ENCODE peak calls at places on chromosome 5, in four cellular contexts. S, T, C and G are unnamed samples.

GRCh38 chr5:148979104-148979723 is 83.6 kb downstream of the SH3TC2 start:
- DNase-seq in S (peak), T (peak), C (no peak), G (peak)

GRCh38 chr5:96807099-96807654 is 568 bp downstream of the ERAP1 start:
- DNase-seq in S (peak), T (peak), C (peak), G (peak)

GRCh38 chr5:53642006-53642405 is 81.6 kb downstream of the NDUFS4 start:
- DNase-seq in S (no peak), T (no peak), C (no peak), G (no peak)

GRCh38 chr5:124527220-124527991 is 219.0 kb downstream of the ZNF608 start:
- DNase-seq in S (no peak), T (peak), C (no peak), G (no peak)

GRCh38 chr5:75677607-75678006 is 39.6 kb downstream of the POC5 start:
- DNase-seq in S (no peak), T (no peak), C (no peak), G (no peak)

GRCh38 chr5:169545762-169546161 is 37.8 kb upstream of the SPDL1 start:
- DNase-seq in S (no peak), T (no peak), C (no peak), G (no peak)

GRCh38 chr5:179418972-179419371 is 73.7 kb upstream of the ADAMTS2 start:
- DNase-seq in S (no peak), T (no peak), C (no peak), G (peak)

GRCh38 chr5:123412206-123412605 is 11.0 kb downstream of the CEP120 start:
- DNase-seq in S (no peak), T (no peak), C (no peak), G (no peak)

GRCh38 chr5:71601222-71602026 is 14.3 kb downstream of the MCCC2 start:
- DNase-seq in S (peak), T (peak), C (peak), G (no peak)

GRCh38 chr5:137146402-137146889 is 352.7 kb downstream of the SPOCK1 start:
- DNase-seq in S (no peak), T (no peak), C (no peak), G (peak)

GRCh38 chr5:6829150-6829784 is 116.0 kb downstream of the TENT4A start:
- DNase-seq in S (no peak), T (no peak), C (no peak), G (no peak)

GRCh38 chr5:145991044-145991575 is 54.7 kb downstream of the SH3RF2 start:
- DNase-seq in S (no peak), T (no peak), C (no peak), G (no peak)

GRCh38 chr5:91598216-91598615 is 215.1 kb upstream of the ARRDC3 start:
- DNase-seq in S (no peak), T (no peak), C (no peak), G (no peak)

GRCh38 chr5:138338411-138339085 is 482 bp downstream of the FAM53C start:
- DNase-seq in S (no peak), T (no peak), C (peak), G (no peak)

GRCh38 chr5:55936100-55936693 is 58.6 kb downstream of the IL6ST start:
- DNase-seq in S (peak), T (peak), C (peak), G (peak)

GRCh38 chr5:62558941-62559340 is 19.7 kb upstream of the LRRC70 start:
- DNase-seq in S (no peak), T (no peak), C (no peak), G (no peak)

GRCh38 chr5:154771383-154771901 is 16.3 kb downstream of the LARP1 start:
- DNase-seq in S (no peak), T (no peak), C (no peak), G (no peak)

GRCh38 chr5:135437796-135438560 is 9.2 kb downstream of the DCANP1 start:
- DNase-seq in S (peak), T (peak), C (no peak), G (no peak)

DNA sequence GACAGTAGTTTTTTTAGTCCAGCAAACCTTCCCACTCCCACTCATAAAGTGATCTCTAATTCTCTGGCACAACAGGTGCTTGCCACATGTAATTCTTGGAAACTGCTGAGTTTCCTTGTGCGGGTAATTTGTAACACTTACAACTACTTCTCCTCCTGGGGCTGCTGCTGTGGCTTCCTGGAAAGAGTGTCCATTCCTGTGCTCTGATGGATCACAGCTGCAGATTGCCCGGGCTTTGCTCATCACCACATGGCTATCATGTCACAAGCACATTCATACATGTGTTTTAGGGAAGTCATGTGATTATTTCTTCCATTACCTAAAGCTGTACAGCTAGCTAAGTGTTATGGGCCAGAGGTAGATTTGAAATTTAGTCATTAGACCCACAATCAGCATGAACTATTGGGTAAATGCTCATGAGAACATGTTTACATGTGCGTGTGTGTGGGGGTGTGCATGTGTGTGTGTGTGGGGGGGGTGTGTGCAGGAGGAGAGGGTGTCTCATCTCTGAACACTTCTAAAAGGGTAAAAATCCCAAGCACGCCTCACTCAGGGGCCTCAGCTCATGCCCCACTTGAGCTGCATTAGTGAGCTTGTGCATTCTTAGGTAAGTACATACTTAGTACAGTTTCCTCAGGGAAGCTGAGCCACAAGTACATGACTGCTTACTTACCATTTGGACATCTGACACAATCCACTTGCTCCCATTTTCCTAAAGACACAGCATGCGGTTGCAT is 118.1 kb upstream of the CCDC112 start:
- DNase-seq in S (no peak), T (peak), C (no peak), G (no peak)
- TF ChIP-seq EP300 in S (no peak), T (peak), C (no peak), G (no peak)

GRCh38 chr5:16879191-16879590 is 56.9 kb downstream of the MYO10 start:
- DNase-seq in S (no peak), T (no peak), C (no peak), G (no peak)

GRCh38 chr5:16881253-16881652 is 54.8 kb downstream of the MYO10 start:
- DNase-seq in S (no peak), T (no peak), C (no peak), G (no peak)

GRCh38 chr5:16877267-16877935 is 58.7 kb downstream of the MYO10 start:
- DNase-seq in S (no peak), T (no peak), C (no peak), G (no peak)

GRCh38 chr5:16880547-16880946 is 55.5 kb downstream of the MYO10 start:
- DNase-seq in S (no peak), T (no peak), C (no peak), G (no peak)

DNA sequence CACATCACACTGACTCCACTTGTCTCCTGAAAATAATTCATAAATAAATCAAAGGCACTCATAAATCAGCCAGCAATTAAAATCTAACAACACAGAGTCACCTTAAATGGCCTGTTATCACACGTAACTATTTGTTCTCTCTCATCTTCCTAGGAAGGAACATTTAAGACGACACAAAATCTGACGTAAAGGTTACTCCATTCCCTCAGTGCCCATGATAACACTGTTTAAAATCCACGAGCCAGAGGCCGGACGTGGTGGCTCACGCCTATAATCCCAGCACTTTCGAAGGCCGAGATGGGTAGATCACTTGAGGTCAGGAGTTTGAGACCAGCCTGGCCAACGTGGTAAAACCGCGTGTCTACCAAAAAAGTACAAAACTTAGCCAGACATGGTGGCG is 56.4 kb downstream of the MYO10 start:
- DNase-seq in S (no peak), T (no peak), C (no peak), G (no peak)
- H3K27ac ChIP-seq in S (peak), T (peak), C (no peak), G (no peak)

DNA sequence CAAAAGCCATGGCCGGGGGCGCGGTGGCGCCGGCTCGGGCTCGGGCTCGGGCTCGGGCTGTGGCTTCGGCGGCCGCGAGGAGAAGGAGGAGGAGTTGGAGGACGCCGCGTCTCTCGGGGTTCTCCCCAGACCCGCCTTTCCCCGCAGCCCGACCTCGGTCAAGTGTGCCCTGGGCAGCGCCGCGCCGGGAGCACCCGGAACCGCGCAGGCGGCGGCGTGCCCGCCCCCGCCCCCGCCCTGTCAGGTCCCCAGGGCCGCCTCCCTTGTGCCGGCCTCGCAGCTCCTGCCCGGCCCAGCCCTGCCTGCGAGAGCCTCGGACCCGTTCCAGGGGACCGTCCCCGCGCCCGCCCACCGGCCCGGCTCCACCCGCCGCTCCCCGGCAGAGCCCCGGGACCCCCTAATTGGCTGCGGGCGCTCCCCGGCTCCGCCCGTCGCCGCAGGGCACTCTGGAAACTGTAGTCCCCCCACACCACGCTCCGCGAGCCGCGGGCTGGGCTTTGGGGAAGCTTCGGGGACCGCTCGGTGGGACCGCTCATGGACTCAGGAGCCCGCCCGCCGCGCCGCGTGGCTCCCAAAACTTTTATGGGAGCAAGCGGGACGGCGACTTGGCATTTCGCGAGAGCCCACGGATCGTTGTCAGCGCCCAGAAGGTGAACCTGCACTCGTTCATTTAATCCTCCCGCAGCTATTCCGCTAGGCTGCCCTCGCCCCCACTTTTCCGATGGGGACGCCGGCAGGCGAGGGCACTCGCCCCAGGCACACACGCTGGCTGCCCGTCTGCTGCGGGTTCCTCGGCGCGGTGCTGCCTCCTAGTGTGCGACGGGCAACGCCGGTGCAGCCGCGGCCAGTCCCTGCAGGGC is at the start of gene STK10:
- DNase-seq in S (peak), T (peak), C (peak), G (peak)
- TF ChIP-seq POLR2AphosphoS5 in S (peak), T (peak), C (no peak), G (peak)

GRCh38 chr5:139501376-139501775 is 18.8 kb upstream of the STING1 start:
- DNase-seq in S (no peak), T (no peak), C (no peak), G (no peak)
- TF ChIP-seq EP300 in S (no peak), T (no peak), C (no peak), G (no peak)

GRCh38 chr5:151164687-151165392 is 7.3 kb upstream of the ANXA6 start:
- DNase-seq in S (peak), T (peak), C (peak), G (peak)
- H3K27ac ChIP-seq in S (no peak), T (no peak), C (no peak), G (no peak)

DNA sequence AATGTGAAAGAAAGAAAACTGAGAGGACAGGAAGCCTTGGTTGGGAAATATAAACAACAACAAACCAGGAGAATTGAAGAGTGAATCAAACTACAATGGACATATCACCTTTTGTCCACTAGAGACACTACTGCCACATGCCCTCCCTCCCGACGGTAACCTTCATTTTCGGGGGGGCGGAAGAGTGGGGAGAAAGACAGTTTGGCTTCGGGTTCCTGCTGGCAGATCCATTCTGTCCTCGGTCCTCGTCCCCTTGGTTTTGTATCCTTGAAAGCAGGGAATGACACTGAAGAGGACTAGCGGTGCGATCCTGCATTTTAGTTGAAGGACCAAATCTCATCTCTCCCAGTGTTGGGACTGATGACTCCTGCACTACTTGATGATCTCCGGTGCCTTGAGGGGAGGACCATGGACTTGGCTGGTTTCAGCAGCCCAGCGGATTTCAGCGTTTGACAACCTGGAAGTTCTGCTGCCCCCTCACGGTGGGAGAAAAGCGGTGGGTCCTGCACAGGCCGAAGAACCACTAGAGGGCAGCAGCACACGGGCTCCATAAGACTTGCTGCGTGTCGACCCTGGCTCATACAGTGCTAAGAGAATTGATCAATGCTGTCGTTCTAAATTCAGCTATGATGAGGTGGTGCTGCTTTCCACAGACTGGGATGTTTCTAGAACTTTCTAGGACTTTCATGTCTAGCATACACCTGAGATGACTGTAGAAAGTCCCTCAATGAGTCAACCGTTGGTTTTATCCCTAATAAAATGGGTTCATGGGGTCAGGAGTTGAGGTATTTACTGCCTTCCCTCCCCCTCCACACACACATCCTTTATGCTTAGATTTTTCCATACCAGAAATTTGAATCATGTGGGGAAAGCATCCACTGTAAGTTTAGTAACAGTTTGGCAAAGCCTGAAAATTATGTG is 15.1 kb upstream of the ZNF131 start:
- DNase-seq in S (peak), T (peak), C (peak), G (peak)
- TF ChIP-seq POLR2AphosphoS5 in S (no peak), T (peak), C (no peak), G (no peak)

DNA sequence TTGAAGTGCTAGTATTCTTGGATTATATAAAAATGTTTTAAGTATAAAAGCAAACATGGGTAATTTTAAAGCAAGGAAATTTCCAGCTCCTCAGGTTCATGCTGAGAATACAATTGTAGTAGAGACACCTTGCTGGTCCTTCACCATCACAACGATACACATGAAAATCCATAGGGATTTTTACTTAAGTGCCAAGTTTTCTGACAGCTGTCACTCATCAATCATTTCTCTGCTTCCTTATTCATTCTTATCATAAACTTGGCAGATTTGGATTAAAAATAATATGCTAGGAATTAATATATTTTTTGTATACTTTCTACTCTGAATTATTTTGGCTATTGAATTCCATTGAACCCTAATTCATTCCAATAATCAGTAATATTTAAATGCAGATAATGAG is 167.9 kb upstream of the PTGER4 start:
- DNase-seq in S (no peak), T (no peak), C (no peak), G (no peak)
- TF ChIP-seq EP300 in S (no peak), T (no peak), C (no peak), G (no peak)

GRCh38 chr5:153542536-153542935 is 52.1 kb downstream of the GRIA1 start:
- DNase-seq in S (no peak), T (no peak), C (no peak), G (no peak)
- H3K27ac ChIP-seq in S (no peak), T (no peak), C (no peak), G (no peak)

GRCh38 chr5:132436936-132437335 is 53.6 kb downstream of the IRF1 start:
- DNase-seq in S (no peak), T (no peak), C (no peak), G (no peak)

GRCh38 chr5:132438931-132439330 is 51.6 kb downstream of the IRF1 start:
- DNase-seq in S (no peak), T (no peak), C (no peak), G (no peak)

GRCh38 chr5:132435891-132436290 is 54.7 kb downstream of the IRF1 start:
- DNase-seq in S (no peak), T (peak), C (no peak), G (no peak)

GRCh38 chr5:132437604-132438275 is 52.8 kb downstream of the IRF1 start:
- DNase-seq in S (peak), T (peak), C (peak), G (no peak)

DNA sequence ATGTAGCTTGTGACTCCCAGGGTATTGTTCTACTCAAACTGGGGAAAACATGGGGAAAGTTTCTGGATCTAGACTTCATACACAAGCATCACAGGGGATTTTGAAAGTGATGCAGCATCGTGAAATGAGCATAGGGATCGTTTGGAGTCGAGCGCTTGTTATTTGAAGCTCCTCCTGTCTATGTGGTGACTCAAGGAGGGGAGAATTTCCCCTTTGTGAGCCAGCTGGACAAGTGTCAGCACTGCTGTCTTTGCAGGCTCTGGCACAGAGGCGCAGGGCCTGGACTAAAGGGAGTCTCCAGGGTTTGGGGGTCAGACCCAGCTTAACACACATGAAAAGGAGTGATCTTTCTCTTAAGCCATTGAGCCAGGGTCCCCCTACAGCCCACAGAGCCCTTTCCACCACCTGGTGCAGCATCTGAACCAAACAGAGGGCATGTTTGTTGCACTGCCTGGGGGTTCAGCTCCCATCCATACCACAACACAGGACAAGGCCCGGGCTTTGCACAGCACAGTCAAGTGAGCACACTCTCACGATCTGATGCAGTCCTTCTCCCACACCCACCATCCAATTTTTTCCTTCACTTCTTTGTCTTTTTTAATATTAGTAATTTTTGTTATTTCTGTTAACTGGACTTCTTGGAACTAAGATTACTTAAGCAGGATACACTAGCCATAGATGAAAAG is 50.9 kb downstream of the IRF1 start:
- DNase-seq in S (no peak), T (peak), C (no peak), G (peak)
- TF ChIP-seq POLR2AphosphoS5 in S (no peak), T (peak), C (no peak), G (no peak)

GRCh38 chr5:158897444-158898160 is 202.1 kb downstream of the EBF1 start:
- DNase-seq in S (no peak), T (no peak), C (no peak), G (no peak)
- TF ChIP-seq EP300 in S (no peak), T (no peak), C (no peak), G (no peak)